ENCODE peak calls at places on chromosome 21, in eight cellular contexts. P, I, Z, K, J, E, N and V are unnamed samples.

GRCh38 chr21:38824124-38824822 is 18.5 kb downstream of the ETS2 start:
- DNase-seq in K (no peak), E (no peak), J (peak; percentile 75), I (no peak), N (no peak), P (peak; percentile 55), Z (no peak), V (no peak)

GRCh38 chr21:39657091-39657689 is 44.5 kb downstream of the B3GALT5 start:
- DNase-seq in E (no peak), Z (no peak), K (no peak), P (no peak), I (no peak), J (no peak), N (no peak), V (no peak)

GRCh38 chr21:10640446-10640845 is 119.1 kb downstream of the TPTE start:
- DNase-seq in N (no peak), E (no peak), K (no peak), Z (no peak), P (no peak), I (no peak), J (no peak), V (no peak)

GRCh38 chr21:34302496-34302895 is 61.3 kb upstream of the KCNE2 start:
- DNase-seq in Z (no peak), K (no peak), P (no peak), I (no peak), J (no peak), E (no peak), N (no peak), V (no peak)

GRCh38 chr21:40846566-40847411 is at the start of gene DSCAM:
- DNase-seq in N (no peak), K (no peak), I (no peak), Z (no peak), P (no peak), J (no peak), E (no peak), V (no peak)

GRCh38 chr21:35113064-35113463 is 64.0 kb upstream of the RUNX1 start:
- DNase-seq in N (no peak), E (peak; percentile 43), Z (no peak), K (no peak), J (no peak), P (no peak), I (no peak), V (no peak)

GRCh38 chr21:14403681-14404318 is 20.9 kb upstream of the HSPA13 start:
- DNase-seq in E (peak; percentile 68), I (no peak), N (no peak), J (no peak), P (no peak), K (peak; percentile 13), Z (no peak), V (no peak)

GRCh38 chr21:41536076-41536826 is 28.3 kb upstream of the TMPRSS2 start:
- DNase-seq in J (no peak), K (no peak), N (peak; percentile 62), I (no peak), Z (peak; percentile 85), E (no peak), P (peak; percentile 59), V (no peak)

GRCh38 chr21:15094706-15095105 is 29.9 kb upstream of the NRIP1 start:
- DNase-seq in J (no peak), N (no peak), Z (no peak), K (no peak), I (no peak), E (no peak), P (no peak), V (no peak)

GRCh38 chr21:39313042-39313456 is 383 bp downstream of the BRWD1 start:
- DNase-seq in J (peak; percentile 70), Z (peak; percentile 35), N (no peak), P (peak; percentile 44), I (peak; percentile 92), E (no peak), K (no peak), V (peak; percentile 15)

GRCh38 chr21:26470361-26471115 is 102.5 kb downstream of the CYYR1 start:
- DNase-seq in J (no peak), I (no peak), N (no peak), P (no peak), Z (no peak), K (no peak), E (no peak), V (no peak)

GRCh38 chr21:34526618-34527290 is 14.7 kb upstream of the KCNE1 start:
- DNase-seq in N (peak; percentile 88), K (peak; percentile 74), I (no peak), E (peak; percentile 31), J (peak; percentile 92), Z (peak; percentile 77), P (peak; percentile 76), V (no peak)

GRCh38 chr21:38811257-38811656 is 5.5 kb downstream of the ETS2 start:
- DNase-seq in N (no peak), J (no peak), Z (no peak), K (no peak), E (no peak), I (no peak), P (no peak), V (no peak)

GRCh38 chr21:17514124-17514481 is 1.3 kb downstream of the CXADR start:
- DNase-seq in N (no peak), K (no peak), P (no peak), J (no peak), I (no peak), Z (no peak), E (no peak), V (no peak)

GRCh38 chr21:27423073-27423472 is 456.2 kb upstream of the ADAMTS5 start:
- DNase-seq in N (peak; percentile 74), E (no peak), I (no peak), K (no peak), Z (peak; percentile 38), P (peak; percentile 36), J (peak; percentile 80), V (no peak)

GRCh38 chr21:26752849-26753248 is 92.4 kb downstream of the ADAMTS1 start:
- DNase-seq in Z (no peak), K (no peak), J (no peak), N (no peak), P (no peak), E (no peak), I (no peak), V (no peak)

GRCh38 chr21:38839683-38840286 is 34.1 kb downstream of the ETS2 start:
- DNase-seq in N (no peak), I (no peak), K (peak; percentile 21), E (peak; percentile 39), Z (no peak), J (no peak), P (no peak), V (no peak)

GRCh38 chr21:34337741-34338140 is 26.1 kb upstream of the KCNE2 start:
- DNase-seq in J (no peak), P (no peak), N (no peak), E (no peak), Z (no peak), I (no peak), K (no peak), V (no peak)

GRCh38 chr21:26842976-26843911 is 2.0 kb downstream of the ADAMTS1 start:
- DNase-seq in I (peak; percentile 80), E (no peak), Z (peak; percentile 87), J (peak; percentile 97), N (peak; percentile 86), K (no peak), P (peak; percentile 87), V (no peak)

GRCh38 chr21:18716578-18717138 is 313.1 kb upstream of the TMPRSS15 start:
- DNase-seq in J (no peak), N (no peak), P (no peak), Z (no peak), K (no peak), I (no peak), E (no peak), V (no peak)

DNA sequence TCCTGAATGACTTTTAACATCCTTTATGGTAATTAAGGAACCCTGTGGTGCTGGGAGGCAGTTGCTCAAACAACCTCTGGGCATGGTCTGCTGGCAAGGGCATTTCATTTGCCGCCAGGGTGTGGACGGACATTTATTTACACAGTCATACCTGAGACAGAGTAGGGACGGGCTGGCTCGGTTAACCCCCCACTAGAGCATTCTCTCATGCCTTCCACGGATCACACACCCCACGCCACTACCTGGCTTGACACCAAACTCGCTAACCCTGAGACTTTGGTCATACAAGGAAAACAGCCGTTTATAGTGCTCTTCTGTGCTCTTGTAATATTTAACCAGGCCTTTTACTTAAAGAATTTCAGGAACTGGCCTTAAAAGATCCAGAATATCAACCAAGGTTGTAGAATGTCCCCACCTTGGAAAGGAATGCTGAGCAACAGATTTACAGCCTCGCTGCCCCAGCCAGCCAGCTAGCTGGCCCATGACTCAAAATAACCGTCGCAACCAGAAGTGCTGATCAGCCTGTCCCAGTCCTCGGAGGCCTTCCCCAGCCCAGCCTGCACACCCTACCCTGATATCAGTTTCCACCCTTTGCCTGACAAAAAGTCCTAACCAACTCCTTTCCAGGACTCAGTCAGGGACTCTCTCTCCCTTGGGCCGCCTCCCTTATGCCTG is 6.5 kb upstream of the PDXK start:
- DNase-seq in E (peak; percentile 62), N (peak; percentile 76), J (no peak), P (peak; percentile 89), I (no peak), K (peak; percentile 72), Z (peak; percentile 84), V (no peak)
- TF ChIP-seq POLR2AphosphoS5 in E (no peak), N (no peak), J (no peak), P (peak; percentile 47), I (no peak), K (peak; percentile 44), Z (peak; percentile 51), V (no peak)

DNA sequence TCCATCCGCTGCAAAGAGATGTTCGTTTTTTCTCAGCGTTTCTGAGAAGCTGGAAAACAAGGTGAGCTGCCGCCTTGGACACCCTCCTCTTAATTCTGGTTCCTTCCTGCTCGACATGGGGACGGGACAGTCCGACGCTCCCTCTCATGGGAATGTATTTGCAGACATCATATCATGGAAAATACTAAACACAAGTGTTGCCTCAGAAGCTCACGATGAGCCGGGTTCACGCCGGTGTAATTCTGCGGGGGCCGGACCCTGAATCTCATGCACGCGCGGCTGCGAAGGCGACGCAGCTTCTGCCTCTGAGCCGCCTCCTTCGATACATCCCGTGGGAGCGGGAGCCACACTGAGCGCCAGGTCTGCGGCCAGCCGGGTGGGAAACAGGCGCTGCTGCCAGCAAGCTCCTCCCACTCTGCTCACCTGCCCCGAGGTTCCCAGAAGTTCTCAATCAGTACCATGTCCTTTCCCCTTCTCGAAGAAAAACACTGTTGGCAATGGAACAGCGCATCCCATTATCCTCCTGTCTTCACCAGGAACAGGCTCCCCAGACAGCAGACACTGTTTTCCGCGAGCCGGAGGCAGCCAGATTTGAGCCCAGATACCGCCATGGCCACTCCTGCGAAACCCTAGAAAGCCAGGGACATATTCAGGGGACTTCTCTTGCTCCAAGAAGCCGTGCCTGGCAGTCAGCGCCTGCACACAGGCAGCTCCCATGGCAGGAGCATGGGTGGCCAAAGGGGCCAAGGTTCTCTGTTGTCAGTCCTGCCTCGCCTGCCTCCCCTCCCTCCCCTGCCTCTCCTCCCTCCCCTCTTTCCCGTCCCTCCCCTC is 98.0 kb downstream of the WDR4 start:
- DNase-seq in N (peak; percentile 50), K (no peak), P (peak; percentile 36), J (no peak), E (peak; percentile 28), I (peak; percentile 80), Z (peak; percentile 34), V (no peak)
- TF ChIP-seq POLR2A in N (no peak), K (no peak), P (peak; percentile 37), J (no peak), E (no peak), I (no peak), Z (no peak), V (no peak)

GRCh38 chr21:36193200-36193599 is 36.6 kb downstream of the DOP1B start:
- DNase-seq in J (no peak), Z (no peak), N (peak; percentile 23), K (no peak), E (no peak), I (no peak), P (no peak), V (no peak)
- TF ChIP-seq POLR2AphosphoS5 in J (no peak), Z (no peak), N (no peak), K (no peak), E (no peak), I (no peak), P (no peak), V (no peak)

GRCh38 chr21:45308211-45309068 is 20.7 kb upstream of the POFUT2 start:
- DNase-seq in J (peak; percentile 77), P (no peak), E (no peak), K (no peak), Z (no peak), N (no peak), I (peak; percentile 74), V (no peak)
- TF ChIP-seq POLR2A in J (no peak), P (no peak), E (no peak), K (no peak), Z (no peak), N (no peak), I (no peak), V (no peak)